ENCODE peak calls at places on chromosomes 11 and 22, in seven cellular contexts. H is HepG2, N is neural progenitor cell, Y is HCT116, U is MM.1S, A is H1, D is GM23248. Q is an unnamed sample.

GRCh38 chr11:109371444-109372176 is 50.4 kb upstream of the C11orf87 start:
- DNase-seq in H (no peak), N (no peak), Y (no peak), U (no peak), A (no peak), D (peak; percentile 24), Q (no peak)

GRCh38 chr11:67304511-67305113 is 1.3 kb downstream of the SSH3 start:
- DNase-seq in H (no peak), N (no peak), Y (no peak), U (no peak), A (no peak), D (no peak), Q (no peak)

GRCh38 chr11:6214530-6214929 is 9.2 kb downstream of the C11orf42 start:
- DNase-seq in H (no peak), N (no peak), Y (no peak), U (no peak), A (no peak), D (no peak), Q (no peak)

GRCh38 chr11:839280-839623 is 3.1 kb downstream of the POLR2L start:
- DNase-seq in H (no peak), N (no peak), Y (no peak), U (no peak), A (no peak), D (no peak), Q (no peak)

GRCh38 chr11:69492201-69492991 is 10.9 kb downstream of the LINC01488 start:
- DNase-seq in H (peak; percentile 43), N (no peak), Y (no peak), U (no peak), A (no peak), D (peak; percentile 33), Q (peak; percentile 35)

GRCh38 chr22:30301995-30302809 is 12.9 kb upstream of the CASTOR1 start:
- DNase-seq in H (no peak), N (no peak), Y (no peak), U (no peak), A (no peak), D (peak; percentile 82), Q (peak; percentile 71)

GRCh38 chr11:116164843-116165242 is 607.9 kb downstream of the BUD13 start:
- DNase-seq in H (no peak), N (no peak), Y (no peak), U (no peak), A (no peak), D (no peak), Q (no peak)

GRCh38 chr11:118522571-118523072 is 4.7 kb upstream of the TTC36 start:
- DNase-seq in H (peak; percentile 35), N (peak; percentile 55), Y (no peak), U (no peak), A (no peak), D (peak; percentile 58), Q (peak; percentile 20)

GRCh38 chr11:5505363-5506048 is 4.3 kb downstream of the UBQLN3 start:
- DNase-seq in H (no peak), N (no peak), Y (peak; percentile 83), U (no peak), A (no peak), D (no peak), Q (no peak)

GRCh38 chr22:46535876-46536558 is 1.4 kb downstream of the CELSR1 start:
- DNase-seq in H (no peak), N (no peak), Y (no peak), U (no peak), A (no peak), D (no peak), Q (no peak)

GRCh38 chr11:101126551-101127347 is 2.9 kb downstream of the PGR start:
- DNase-seq in H (no peak), N (peak; percentile 58), Y (no peak), U (peak; percentile 26), A (peak; percentile 2), D (peak; percentile 30), Q (no peak)

GRCh38 chr11:278001-278951 is at the start of gene NLRP6:
- DNase-seq in H (no peak), N (no peak), Y (no peak), U (no peak), A (no peak), D (no peak), Q (no peak)

GRCh38 chr11:30860970-30861369 is 274.8 kb upstream of the MPPED2 start:
- DNase-seq in H (no peak), N (peak; percentile 73), Y (no peak), U (no peak), A (no peak), D (no peak), Q (no peak)

GRCh38 chr11:97772696-97773095 is 1248.1 kb upstream of the CNTN5 start:
- DNase-seq in H (no peak), N (no peak), Y (no peak), U (no peak), A (no peak), D (no peak), Q (no peak)

GRCh38 chr11:18013790-18014507 is 1.1 kb upstream of the SERGEF start:
- DNase-seq in H (no peak), N (peak; percentile 24), Y (no peak), U (no peak), A (no peak), D (peak; percentile 39), Q (no peak)

GRCh38 chr22:17742528-17742902 is 31.8 kb downstream of the BID start:
- DNase-seq in H (peak; percentile 63), N (peak; percentile 92), Y (peak; percentile 59), U (peak; percentile 67), A (peak; percentile 80), D (peak; percentile 67), Q (peak; percentile 39)

GRCh38 chr11:72758690-72759389 is 6.6 kb upstream of the ARAP1 start:
- DNase-seq in H (no peak), N (no peak), Y (no peak), U (no peak), A (no peak), D (no peak), Q (peak; percentile 93)

GRCh38 chr22:44840611-44841322 is 88.4 kb downstream of the ARHGAP8 start:
- DNase-seq in H (no peak), N (no peak), Y (no peak), U (no peak), A (no peak), D (no peak), Q (no peak)
- TF ChIP-seq EZH2 in H (no peak), N (no peak), Y (no peak), U (no peak), A (no peak), D (no peak), Q (no peak)

GRCh38 chr11:62545437-62546243 is 966 bp downstream of the AHNAK start:
- DNase-seq in H (peak; percentile 86), N (peak; percentile 87), Y (peak; percentile 75), U (no peak), A (peak; percentile 53), D (peak; percentile 91), Q (peak; percentile 89)

GRCh38 chr11:62546937-62547625 is 475 bp upstream of the AHNAK start:
- DNase-seq in H (no peak), N (peak; percentile 62), Y (no peak), U (no peak), A (no peak), D (peak; percentile 86), Q (no peak)

GRCh38 chr11:62547691-62548281 is 1.2 kb upstream of the AHNAK start:
- DNase-seq in H (peak; percentile 81), N (peak; percentile 29), Y (no peak), U (no peak), A (no peak), D (peak; percentile 41), Q (no peak)

GRCh38 chr11:62546244-62546936 is at the start of gene AHNAK:
- DNase-seq in H (no peak), N (peak; percentile 86), Y (no peak), U (peak; percentile 48), A (no peak), D (peak; percentile 90), Q (peak; percentile 41)

GRCh38 chr11:62548545-62549335 is 2.1 kb upstream of the AHNAK start:
- DNase-seq in H (peak; percentile 78), N (no peak), Y (no peak), U (no peak), A (no peak), D (no peak), Q (peak; percentile 31)
- H3K4me1 ChIP-seq in H (peaks cover 71% of the 10 kb centered on the region), N (peaks cover 40% of the 10 kb centered on the region), Y (peaks cover 72% of the 10 kb centered on the region), U (peaks cover 36% of the 10 kb centered on the region), A (peaks cover 21% of the 10 kb centered on the region), D (peaks cover 23% of the 10 kb centered on the region), Q (peaks cover 44% of the 10 kb centered on the region)

GRCh38 chr11:124737638-124738293 is 2.0 kb upstream of the NRGN start:
- DNase-seq in H (no peak), N (peak; percentile 42), Y (no peak), U (no peak), A (no peak), D (no peak), Q (no peak)

GRCh38 chr11:124736738-124737137 is 3.0 kb upstream of the NRGN start:
- DNase-seq in H (no peak), N (no peak), Y (no peak), U (no peak), A (no peak), D (no peak), Q (no peak)

GRCh38 chr11:124739479-124740276 is at the start of gene NRGN:
- DNase-seq in H (peak; percentile 79), N (peak; percentile 98), Y (peak; percentile 66), U (peak; percentile 92), A (peak; percentile 76), D (peak; percentile 95), Q (peak; percentile 67)

GRCh38 chr11:124740277-124740882 is 638 bp downstream of the NRGN start:
- DNase-seq in H (no peak), N (peak; percentile 53), Y (no peak), U (peak; percentile 28), A (no peak), D (peak; percentile 60), Q (no peak)

GRCh38 chr11:124738713-124739478 is 846 bp upstream of the NRGN start:
- DNase-seq in H (no peak), N (no peak), Y (no peak), U (no peak), A (no peak), D (no peak), Q (no peak)
- TF ChIP-seq EZH2 in H (no peak), N (no peak), Y (no peak), U (no peak), A (peak; percentile 56), D (peak; percentile 45), Q (no peak)

GRCh38 chr11:65560555-65561418 is 2.6 kb upstream of the LTBP3 start:
- DNase-seq in H (no peak), N (peak; percentile 72), Y (no peak), U (no peak), A (no peak), D (peak; percentile 76), Q (peak; percentile 80)

GRCh38 chr11:65558785-65559509 is 788 bp upstream of the LTBP3 start:
- DNase-seq in H (no peak), N (no peak), Y (no peak), U (no peak), A (no peak), D (peak; percentile 79), Q (peak; percentile 50)

GRCh38 chr11:65559951-65560537 is 1.9 kb upstream of the LTBP3 start:
- DNase-seq in H (peak; percentile 64), N (no peak), Y (peak; percentile 89), U (no peak), A (no peak), D (peak; percentile 90), Q (peak; percentile 55)

GRCh38 chr11:65558002-65558784 is at the start of gene LTBP3:
- DNase-seq in H (peak; percentile 68), N (peak; percentile 69), Y (no peak), U (peak; percentile 42), A (no peak), D (peak; percentile 90), Q (peak; percentile 68)

DNA sequence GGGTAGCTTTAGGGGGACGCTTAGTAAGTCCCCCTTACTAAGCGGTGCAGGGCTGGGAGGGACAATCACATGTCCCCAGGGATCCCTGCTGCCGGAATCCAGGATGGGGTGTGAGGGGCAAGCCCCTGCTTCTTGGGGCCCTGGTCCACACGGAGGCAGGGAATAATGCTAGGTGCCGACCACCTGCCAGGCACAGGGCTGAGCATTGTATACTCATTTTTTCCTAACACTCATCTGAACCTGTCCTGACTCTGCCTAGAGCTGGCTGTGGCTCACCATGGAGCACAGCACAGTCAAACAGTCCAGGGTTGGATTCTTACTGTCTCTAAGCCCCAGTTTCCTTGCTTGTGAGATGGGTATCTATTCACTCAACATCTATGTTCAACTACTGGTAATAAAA is 1.4 kb upstream of the LTBP3 start:
- DNase-seq in H (no peak), N (no peak), Y (no peak), U (no peak), A (no peak), D (peak; percentile 69), Q (no peak)
- H3K4me1 ChIP-seq in H (peaks cover 75% of the 10 kb centered on the region), N (peaks cover 30% of the 10 kb centered on the region), Y (peaks cover 94% of the 10 kb centered on the region), U (peaks cover 5% of the 10 kb centered on the region), A (peaks cover 42% of the 10 kb centered on the region), D (peaks cover 47% of the 10 kb centered on the region), Q (peaks cover 58% of the 10 kb centered on the region)